ENCODE peak calls at places on chromosomes 13 and 19, in four cellular contexts. W is SK-N-SH, L is WTC11, R is GM12878. M is an unnamed sample.

GRCh38 chr13:54424344-54424743 is 1395.7 kb downstream of the OLFM4 start:
- DNase-seq in W (no peak), L (no peak), R (no peak), M (no peak)

GRCh38 chr19:6801397-6802086 is 29.0 kb downstream of the VAV1 start:
- DNase-seq in W (peak), L (peak), R (peak), M (peak)

GRCh38 chr19:13833330-13834265 is 38.4 kb downstream of the ZSWIM4 start:
- DNase-seq in W (peak), L (peak), R (no peak), M (peak)

GRCh38 chr19:2426661-2427322 is 594 bp downstream of the TIMM13 start:
- DNase-seq in W (peak), L (peak), R (no peak), M (peak)

GRCh38 chr13:43014162-43014561 is 9.2 kb upstream of the DNAJC15 start:
- DNase-seq in W (peak), L (no peak), R (no peak), M (no peak)

GRCh38 chr13:27264181-27264580 is 6.4 kb upstream of the RASL11A start:
- DNase-seq in W (peak), L (no peak), R (no peak), M (no peak)

GRCh38 chr19:36604656-36605100 is 435 bp upstream of the ZNF382 start:
- DNase-seq in W (peak), L (peak), R (peak), M (no peak)

GRCh38 chr19:14837391-14837790 is 2.4 kb upstream of the OR7A5 start:
- DNase-seq in W (no peak), L (no peak), R (no peak), M (no peak)

GRCh38 chr13:99124046-99124400 is 76.6 kb upstream of the UBAC2 start:
- DNase-seq in W (no peak), L (no peak), R (no peak), M (no peak)

GRCh38 chr19:16001481-16002312 is 52.9 kb downstream of the OR10H4 start:
- DNase-seq in W (no peak), L (no peak), R (peak), M (no peak)

GRCh38 chr19:16005925-16006324 is 57.1 kb downstream of the OR10H4 start:
- DNase-seq in W (no peak), L (no peak), R (no peak), M (no peak)

GRCh38 chr19:16000024-16000687 is 51.3 kb downstream of the OR10H4 start:
- DNase-seq in W (no peak), L (no peak), R (no peak), M (no peak)

GRCh38 chr19:16002985-16003384 is 54.2 kb downstream of the OR10H4 start:
- DNase-seq in W (no peak), L (no peak), R (no peak), M (no peak)

DNA sequence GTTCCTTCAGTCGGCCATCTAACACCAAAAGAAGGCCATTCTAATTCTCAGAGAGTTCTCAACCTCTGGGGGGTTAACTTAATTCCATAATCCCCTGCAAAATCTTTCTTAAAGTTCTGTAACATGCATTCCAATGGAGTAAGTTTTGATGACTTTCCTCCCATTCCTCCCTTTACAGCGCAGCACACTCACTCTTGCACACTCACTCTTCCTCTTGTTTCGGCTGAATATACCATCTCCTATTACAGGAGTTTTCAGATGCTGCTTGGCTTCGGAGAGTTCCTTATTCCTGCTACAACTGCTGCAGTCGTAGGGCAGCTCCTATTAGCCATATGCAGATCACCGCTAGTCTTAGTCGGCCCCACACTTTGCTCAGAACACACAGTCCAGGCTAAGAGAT is 53.6 kb downstream of the OR10H4 start:
- DNase-seq in W (no peak), L (no peak), R (no peak), M (no peak)
- TF ChIP-seq USF1 in W (no peak), L (no peak), R (no peak), M (no peak)

GRCh38 chr13:49441846-49442245 is 2.0 kb downstream of the CAB39L start:
- DNase-seq in W (no peak), L (no peak), R (no peak), M (no peak)
- TF ChIP-seq USF1 in W (no peak), L (no peak), R (no peak), M (no peak)

GRCh38 chr13:51035469-51035868 is 75.6 kb downstream of the C13orf42 start:
- DNase-seq in W (no peak), L (no peak), R (no peak), M (no peak)
- TF ChIP-seq USF1 in W (no peak), L (no peak), R (no peak), M (no peak)

GRCh38 chr13:106490177-106490576 is 45.3 kb downstream of the EFNB2 start:
- DNase-seq in W (peak), L (no peak), R (no peak), M (no peak)
- TF ChIP-seq USF1 in W (no peak), L (no peak), R (no peak), M (no peak)